ENCODE peak calls at places on chromosome 17, in seven cellular contexts. L is ovary, N is A673, I is RWPE1, Y is tibial artery, T is cardiac muscle cell, O is hepatocyte. U is an unnamed sample.

GRCh38 chr17:10033449-10033848 is 128.4 kb upstream of the RCVRN start:
- DNase-seq in L (no peak), N (no peak), I (no peak), Y (no peak), T (no peak), O (no peak), U (peak; percentile 27)

GRCh38 chr17:12545877-12546513 is 119.7 kb upstream of the MYOCD start:
- DNase-seq in L (peak; percentile 24), N (peak; percentile 62), I (peak; percentile 4), Y (peak; percentile 68), T (peak; percentile 71), O (peak; percentile 65), U (no peak)

GRCh38 chr17:6530324-6530920 is 25.9 kb downstream of the PITPNM3 start:
- DNase-seq in L (no peak), N (no peak), I (no peak), Y (peak; percentile 35), T (no peak), O (no peak), U (no peak)

GRCh38 chr17:65583921-65584603 is 22.6 kb upstream of the AXIN2 start:
- DNase-seq in L (no peak), N (no peak), I (no peak), Y (no peak), T (no peak), O (no peak), U (peak; percentile 5)

GRCh38 chr17:50425682-50426471 is at the start of gene ACSF2:
- DNase-seq in L (peak; percentile 73), N (peak; percentile 71), I (peak; percentile 87), Y (peak; percentile 85), T (peak; percentile 65), O (peak; percentile 83), U (no peak)

GRCh38 chr17:57135026-57135747 is 50.1 kb downstream of the AKAP1 start:
- DNase-seq in L (no peak), N (no peak), I (no peak), Y (no peak), T (no peak), O (no peak), U (no peak)

GRCh38 chr17:43211480-43212402 is at the start of gene TMEM106A:
- DNase-seq in L (peak; percentile 83), N (peak; percentile 71), I (peak; percentile 95), Y (peak; percentile 89), T (peak; percentile 93), O (peak; percentile 92), U (peak; percentile 26)

GRCh38 chr17:70134042-70134441 is 35.3 kb upstream of the KCNJ2 start:
- DNase-seq in L (no peak), N (no peak), I (no peak), Y (no peak), T (no peak), O (no peak), U (no peak)

GRCh38 chr17:29169806-29170591 is 10.2 kb downstream of the MYO18A start:
- DNase-seq in L (no peak), N (no peak), I (no peak), Y (no peak), T (no peak), O (peak; percentile 38), U (no peak)

GRCh38 chr17:78675316-78675616 is 98.1 kb upstream of the DNAH17 start:
- DNase-seq in L (no peak), N (no peak), I (no peak), Y (no peak), T (no peak), O (no peak), U (no peak)

GRCh38 chr17:73203788-73204479 is 11.1 kb downstream of the COG1 start:
- DNase-seq in L (no peak), N (no peak), I (no peak), Y (no peak), T (no peak), O (no peak), U (no peak)

GRCh38 chr17:17176341-17176740 is 29.8 kb downstream of the PLD6 start:
- DNase-seq in L (no peak), N (no peak), I (no peak), Y (no peak), T (no peak), O (no peak), U (no peak)

GRCh38 chr17:4305224-4305623 is 41.4 kb upstream of the ANKFY1 start:
- DNase-seq in L (no peak), N (no peak), I (no peak), Y (no peak), T (no peak), O (no peak), U (no peak)

GRCh38 chr17:8629371-8630226 is 926 bp downstream of the MYH10 start:
- DNase-seq in L (peak; percentile 57), N (peak; percentile 31), I (peak; percentile 30), Y (peak; percentile 74), T (peak; percentile 53), O (peak; percentile 69), U (no peak)

GRCh38 chr17:54620380-54620978 is 280.2 kb upstream of the TOM1L1 start:
- DNase-seq in L (no peak), N (no peak), I (no peak), Y (no peak), T (no peak), O (no peak), U (no peak)

GRCh38 chr17:8552582-8553320 is 77.8 kb downstream of the MYH10 start:
- DNase-seq in L (no peak), N (no peak), I (peak; percentile 62), Y (no peak), T (no peak), O (no peak), U (no peak)

GRCh38 chr17:21191698-21192097 is 22.3 kb downstream of the TMEM11 start:
- DNase-seq in L (no peak), N (no peak), I (no peak), Y (no peak), T (no peak), O (no peak), U (no peak)

GRCh38 chr17:69735285-69735684 is 320.8 kb downstream of the MAP2K6 start:
- DNase-seq in L (no peak), N (no peak), I (no peak), Y (no peak), T (no peak), O (no peak), U (no peak)

GRCh38 chr17:75849304-75849695 is 5.1 kb upstream of the UNC13D start:
- DNase-seq in L (no peak), N (no peak), I (no peak), Y (no peak), T (peak; percentile 33), O (no peak), U (no peak)

GRCh38 chr17:49994085-49995054 is 654 bp downstream of the DLX3 start:
- DNase-seq in L (no peak), N (no peak), I (peak; percentile 36), Y (peak; percentile 58), T (no peak), O (peak; percentile 28), U (no peak)

DNA sequence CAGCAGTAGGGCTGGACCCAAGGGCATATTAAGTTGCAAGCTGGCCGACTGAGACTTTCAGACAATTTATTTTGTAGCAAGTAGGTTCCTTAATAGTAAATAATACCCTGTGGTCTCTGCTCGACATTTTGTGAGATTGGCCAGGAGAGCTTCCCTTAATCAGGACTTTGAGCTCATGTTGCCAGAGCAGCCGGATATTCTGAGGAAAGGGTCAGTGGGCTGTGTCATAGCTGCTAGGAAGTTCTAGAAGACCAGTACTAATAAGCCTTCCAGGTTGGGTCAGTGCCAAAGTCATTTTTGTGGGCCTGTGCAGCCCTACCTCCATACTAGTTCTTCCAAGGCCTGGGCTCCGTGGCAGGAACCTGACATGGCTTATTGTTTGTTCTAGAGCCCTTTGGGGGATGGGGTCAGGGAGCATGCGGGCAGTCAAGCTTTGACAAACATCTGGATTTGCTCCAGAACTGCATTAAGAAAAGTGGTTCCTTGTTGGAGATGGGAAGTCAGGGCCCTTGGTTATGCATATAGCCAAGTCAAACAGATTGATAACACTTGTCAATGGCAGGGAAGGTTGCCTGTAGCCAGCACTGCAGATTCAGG is 7.5 kb downstream of the ALKBH5 start:
- DNase-seq in L (no peak), N (no peak), I (no peak), Y (no peak), T (peak; percentile 62), O (peak; percentile 29), U (no peak)
- H3K27ac ChIP-seq in L (no peak overlapping the region), N (peak overlapping the region; percentile 2), I (peak overlapping the region; percentile 47), Y (peak overlapping the region; percentile 5), T (peak overlapping the region; percentile 45), O (peak overlapping the region; percentile 30), U (no peak overlapping the region)

GRCh38 chr17:77116371-77116860 is 24.4 kb upstream of the SEC14L1 start:
- DNase-seq in L (no peak), N (no peak), I (no peak), Y (no peak), T (no peak), O (no peak), U (no peak)

GRCh38 chr17:77119668-77120301 is 21.0 kb upstream of the SEC14L1 start:
- DNase-seq in L (no peak), N (no peak), I (no peak), Y (no peak), T (no peak), O (no peak), U (peak; percentile 35)

GRCh38 chr17:77115947-77116346 is 24.8 kb upstream of the SEC14L1 start:
- DNase-seq in L (no peak), N (no peak), I (no peak), Y (no peak), T (no peak), O (no peak), U (no peak)

GRCh38 chr17:77117415-77117814 is 23.4 kb upstream of the SEC14L1 start:
- DNase-seq in L (no peak), N (no peak), I (no peak), Y (no peak), T (peak; percentile 60), O (no peak), U (no peak)

GRCh38 chr17:77118251-77118928 is 22.4 kb upstream of the SEC14L1 start:
- DNase-seq in L (no peak), N (no peak), I (peak; percentile 48), Y (no peak), T (peak; percentile 59), O (no peak), U (peak; percentile 93)
- H3K27ac ChIP-seq in L (no peak overlapping the region), N (no peak overlapping the region), I (no peak overlapping the region), Y (no peak overlapping the region), T (peak overlapping the region; percentile 71), O (peak overlapping the region; percentile 16), U (peak overlapping the region; percentile 90)

GRCh38 chr17:5422505-5422904 is 2.5 kb downstream of the RPAIN start:
- DNase-seq in L (no peak), N (no peak), I (peak; percentile 78), Y (no peak), T (peak; percentile 21), O (no peak), U (no peak)
- H3K27ac ChIP-seq in L (no peak overlapping the region), N (no peak overlapping the region), I (no peak overlapping the region), Y (no peak overlapping the region), T (no peak overlapping the region), O (no peak overlapping the region), U (no peak overlapping the region)

GRCh38 chr17:64304512-64304911 is 41.5 kb upstream of the TEX2 start:
- DNase-seq in L (no peak), N (no peak), I (no peak), Y (no peak), T (no peak), O (no peak), U (no peak)
- H3K27ac ChIP-seq in L (no peak overlapping the region), N (no peak overlapping the region), I (no peak overlapping the region), Y (no peak overlapping the region), T (no peak overlapping the region), O (peak overlapping the region; percentile 37), U (no peak overlapping the region)